ENCODE peak calls at places on chromosomes 4 and X, in eight cellular contexts. O is uterus, S is transverse colon, E is body of pancreas, U is breast epithelium, C is thyroid gland, V is NB4, B is suprapubic skin. W is an unnamed sample.
A peak's percentile ranks its signal among the peaks of the same experiment; 100 is the strongest.

GRCh38 chrX:79366888-79367749 is at the start of gene ITM2A:
- DNase-seq in B (peak; percentile 71), S (peak; percentile 34), E (peak; percentile 29), O (peak; percentile 56), U (peak; percentile 49), V (peak; percentile 53), C (peak; percentile 31), W (no peak)

GRCh38 chr4:2667428-2667827 is 88.7 kb downstream of the TNIP2 start:
- DNase-seq in O (no peak), U (no peak), C (no peak), S (no peak), V (no peak), E (no peak), B (no peak), W (no peak)

GRCh38 chrX:53047228-53047627 is 1.4 kb upstream of the GPR173 start:
- DNase-seq in C (no peak), B (no peak), E (no peak), U (no peak), O (no peak), S (no peak), V (peak; percentile 3), W (no peak)

GRCh38 chrX:97328853-97329252 is 445.1 kb downstream of the RPA4 start:
- DNase-seq in C (no peak), U (no peak), V (no peak), S (no peak), E (no peak), O (no peak), B (no peak), W (no peak)

GRCh38 chrX:3522016-3522690 is 175.7 kb upstream of the MXRA5 start:
- DNase-seq in U (no peak), E (no peak), S (no peak), V (no peak), B (no peak), O (no peak), C (no peak), W (no peak)

GRCh38 chr4:35934370-35934981 is 309.8 kb downstream of the ARAP2 start:
- DNase-seq in O (no peak), U (no peak), C (no peak), B (no peak), S (no peak), E (no peak), V (peak; percentile 52), W (no peak)

GRCh38 chrX:107204063-107204605 is 2.1 kb downstream of the NUP62CL start:
- DNase-seq in U (no peak), O (no peak), S (peak; percentile 55), B (no peak), E (peak; percentile 54), V (no peak), C (no peak), W (no peak)

GRCh38 chr4:121199742-121200561 is 35.8 kb upstream of the TNIP3 start:
- DNase-seq in B (no peak), U (no peak), O (no peak), C (no peak), S (no peak), V (peak; percentile 47), E (no peak), W (no peak)

GRCh38 chr4:52094746-52095145 is 43.6 kb downstream of the SPATA18 start:
- DNase-seq in S (no peak), U (no peak), V (no peak), E (no peak), C (no peak), O (no peak), B (no peak), W (no peak)

GRCh38 chr4:16707874-16708273 is 190.6 kb downstream of the LDB2 start:
- DNase-seq in V (no peak), O (no peak), C (no peak), B (no peak), U (no peak), S (no peak), E (no peak), W (no peak)

DNA sequence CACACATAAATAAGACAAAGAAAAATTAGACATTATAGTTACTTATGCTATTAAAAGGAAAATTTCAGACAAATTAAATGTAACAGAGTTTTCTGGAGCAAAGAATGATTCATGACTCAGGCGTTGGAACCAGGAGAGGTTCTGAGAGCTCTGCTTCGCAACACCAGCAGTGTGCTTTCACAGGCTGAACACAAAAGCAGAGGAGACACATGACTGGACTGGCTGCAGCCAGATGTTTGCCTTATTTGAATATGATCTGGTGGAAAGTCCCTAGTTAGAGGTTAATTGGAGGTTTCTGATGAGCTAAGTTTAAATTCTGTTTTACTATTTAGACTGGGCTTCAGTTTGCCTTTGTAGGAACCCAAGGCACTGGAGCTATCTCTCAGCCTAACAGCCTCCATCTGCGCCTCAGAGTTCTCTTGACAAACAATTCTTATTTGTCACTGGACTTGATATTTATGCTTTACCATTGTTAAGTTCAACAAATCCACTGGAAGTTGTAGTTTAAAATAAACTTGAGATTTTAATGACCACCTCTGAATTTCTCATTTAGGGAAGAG is 16.2 kb downstream of the BOD1L1 start:
- DNase-seq in S (peak; percentile 18), O (no peak), U (no peak), C (no peak), E (no peak), B (no peak), V (no peak), W (no peak)
- TF ChIP-seq POLR2A in S (no peak), O (no peak), U (no peak), C (no peak), E (no peak), B (no peak), V (no peak), W (no peak)

GRCh38 chr4:76498550-76498949 is 63.5 kb downstream of the SHROOM3 start:
- DNase-seq in B (no peak), E (peak; percentile 17), S (no peak), U (no peak), C (no peak), O (no peak), V (no peak), W (no peak)
- TF ChIP-seq POLR2A in B (no peak), E (no peak), S (no peak), U (no peak), C (no peak), O (no peak), V (no peak), W (no peak)

DNA sequence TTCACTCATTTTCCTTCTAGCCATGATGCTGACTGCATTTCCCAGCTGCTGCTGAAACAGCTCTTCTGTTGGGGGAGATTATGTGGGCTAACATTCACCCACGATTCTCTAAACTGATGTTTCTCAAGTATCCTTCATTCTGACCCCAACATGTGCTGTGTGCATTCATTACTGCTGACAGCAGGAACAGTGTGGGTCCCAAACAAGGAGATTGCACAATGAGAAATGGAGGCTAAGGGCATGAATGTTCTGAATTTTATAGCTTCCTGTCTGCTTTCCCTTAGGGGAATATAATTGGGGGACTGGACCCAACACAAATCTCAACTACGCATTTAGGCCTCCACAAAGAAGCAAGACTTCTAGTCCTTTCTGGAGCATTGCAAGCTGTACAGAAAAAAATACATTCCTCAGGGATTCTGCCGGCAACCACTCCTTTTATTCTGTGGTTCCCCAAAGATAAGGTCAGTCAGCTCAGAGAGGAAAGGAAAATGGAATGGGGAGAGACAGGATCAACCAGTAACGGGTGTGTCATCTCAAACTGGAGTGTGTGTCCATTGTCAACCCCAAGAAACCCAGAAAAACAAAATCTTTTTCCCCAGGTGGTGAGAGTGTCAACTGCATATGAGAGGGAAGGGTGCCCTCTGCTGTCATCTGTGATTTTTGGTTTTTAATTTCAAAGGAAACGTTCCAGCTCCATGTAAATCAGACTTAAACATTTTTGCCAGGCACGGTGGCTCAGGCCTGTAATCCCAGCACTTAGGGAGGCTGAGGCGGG is 81.5 kb upstream of the EGFL6 start:
- DNase-seq in S (peak; percentile 46), E (peak; percentile 47), B (no peak), U (no peak), O (peak; percentile 37), V (peak; percentile 78), C (peak; percentile 15), W (no peak)
- TF ChIP-seq POLR2A in S (no peak), E (no peak), B (no peak), U (no peak), O (no peak), V (no peak), C (no peak), W (no peak)

GRCh38 chrX:65997978-65998717 is 41.7 kb downstream of the VSIG4 start:
- DNase-seq in O (no peak), U (no peak), S (no peak), V (peak; percentile 97), C (no peak), E (no peak), B (no peak), W (no peak)
- TF ChIP-seq POLR2A in O (no peak), U (no peak), S (no peak), V (no peak), C (no peak), E (no peak), B (no peak), W (no peak)

GRCh38 chr4:38804654-38805295 is at the start of gene TLR1:
- DNase-seq in U (no peak), O (no peak), E (no peak), B (no peak), C (no peak), S (no peak), V (peak; percentile 85), W (no peak)

GRCh38 chr4:38802561-38803355 is 1.8 kb downstream of the TLR1 start:
- DNase-seq in S (no peak), C (no peak), O (no peak), B (no peak), V (peak; percentile 37), E (no peak), U (no peak), W (no peak)

GRCh38 chr4:38800956-38801450 is 3.6 kb downstream of the TLR1 start:
- DNase-seq in V (no peak), S (no peak), C (no peak), B (no peak), O (no peak), U (no peak), E (no peak), W (no peak)

GRCh38 chr4:38803833-38804653 is 548 bp downstream of the TLR1 start:
- DNase-seq in V (peak; percentile 20), B (no peak), U (no peak), S (no peak), E (no peak), C (no peak), O (no peak), W (no peak)

GRCh38 chr4:38805530-38806145 is 1.0 kb upstream of the TLR1 start:
- DNase-seq in O (no peak), V (peak; percentile 95), C (no peak), B (no peak), S (peak; percentile 48), U (no peak), E (no peak), W (no peak)
- TF ChIP-seq POLR2A in O (no peak), V (no peak), C (no peak), B (no peak), S (no peak), U (no peak), E (no peak), W (no peak)

GRCh38 chr4:6658635-6659075 is 18.2 kb downstream of the MRFAP1 start:
- DNase-seq in C (peak; percentile 67), U (peak; percentile 56), O (peak; percentile 53), E (peak; percentile 23), S (peak; percentile 28), B (peak; percentile 78), V (no peak), W (no peak)
- TF ChIP-seq POLR2A in C (no peak), U (no peak), O (no peak), E (no peak), S (no peak), B (no peak), V (no peak), W (no peak)